ENCODE peak calls at places on chromosome 1, in ten cellular contexts. P, R, L, D, O, S, C, W, X and Q are unnamed samples.
A peak's percentile ranks its signal among the peaks of the same experiment; 100 is the strongest.

GRCh38 chr1:84862810-84863251 is 30.2 kb downstream of the LPAR3 start:
- DNase-seq in S (no peak), C (peak; percentile 36), L (no peak), X (no peak), O (no peak), R (peak; percentile 57), D (no peak), W (no peak), P (no peak), Q (no peak)

GRCh38 chr1:47772281-47772680 is 224.9 kb downstream of the TRABD2B start:
- DNase-seq in L (no peak), P (no peak), O (no peak), R (no peak), C (no peak), W (no peak), S (no peak), D (peak; percentile 29), X (no peak), Q (no peak)

GRCh38 chr1:244054247-244054923 is 3.3 kb downstream of the ZBTB18 start:
- DNase-seq in D (no peak), X (no peak), R (no peak), C (no peak), S (no peak), W (no peak), P (no peak), L (no peak), O (peak; percentile 44), Q (no peak)

GRCh38 chr1:240312872-240313271 is 221.2 kb downstream of the FMN2 start:
- DNase-seq in O (no peak), C (no peak), W (no peak), L (no peak), D (no peak), P (no peak), S (peak; percentile 71), R (no peak), X (no peak), Q (no peak)

GRCh38 chr1:241847540-241847795 is 536 bp upstream of the EXO1 start:
- DNase-seq in C (no peak), D (no peak), W (no peak), L (no peak), O (no peak), P (no peak), X (no peak), R (no peak), S (no peak), Q (no peak)

GRCh38 chr1:151584278-151584677 is 27.6 kb upstream of the SNX27 start:
- DNase-seq in O (no peak), P (no peak), W (peak; percentile 26), D (no peak), R (no peak), X (no peak), L (peak; percentile 14), C (no peak), S (no peak), Q (no peak)

GRCh38 chr1:203992440-203992839 is 80.5 kb upstream of the SOX13 start:
- DNase-seq in C (no peak), S (peak; percentile 63), D (no peak), R (no peak), W (peak; percentile 42), L (no peak), O (no peak), P (no peak), X (no peak), Q (peak; percentile 16)

GRCh38 chr1:44707959-44708831 is 22.8 kb downstream of the RNU5D-1 start:
- DNase-seq in R (peak; percentile 30), P (no peak), C (peak; percentile 21), W (peak; percentile 58), O (peak; percentile 46), X (no peak), S (peak; percentile 69), D (no peak), L (peak; percentile 39), Q (peak; percentile 79)

GRCh38 chr1:205348559-205349477 is 7.9 kb downstream of the KLHDC8A start:
- DNase-seq in C (no peak), O (peak; percentile 62), S (no peak), D (no peak), R (no peak), W (peak; percentile 72), L (no peak), P (no peak), X (no peak), Q (no peak)

GRCh38 chr1:56551691-56552090 is 27.7 kb downstream of the PLPP3 start:
- DNase-seq in R (no peak), X (no peak), P (no peak), O (no peak), D (no peak), S (no peak), C (no peak), L (no peak), W (no peak), Q (no peak)

GRCh38 chr1:159171254-159171687 is at the start of gene CADM3:
- DNase-seq in S (peak; percentile 59), X (peak; percentile 67), O (no peak), P (no peak), W (no peak), L (no peak), D (no peak), C (no peak), R (no peak), Q (no peak)

GRCh38 chr1:161013591-161014513 is 7.1 kb downstream of the F11R start:
- DNase-seq in X (peak; percentile 79), O (peak; percentile 58), C (peak; percentile 43), L (peak; percentile 95), P (peak; percentile 93), R (peak; percentile 81), D (peak; percentile 93), S (peak; percentile 97), W (peak; percentile 84), Q (no peak)

GRCh38 chr1:161739865-161740566 is 9.6 kb upstream of the DUSP12 start:
- DNase-seq in S (no peak), X (no peak), C (no peak), O (no peak), L (peak; percentile 26), P (peak; percentile 58), R (no peak), W (no peak), D (peak; percentile 54), Q (no peak)

GRCh38 chr1:174204697-174205308 is 45.5 kb downstream of the RABGAP1L start:
- DNase-seq in D (no peak), X (no peak), R (no peak), C (no peak), W (no peak), L (no peak), O (no peak), P (no peak), S (no peak), Q (no peak)

GRCh38 chr1:87956072-87956471 is 627.4 kb downstream of the LMO4 start:
- DNase-seq in X (no peak), C (no peak), R (no peak), O (peak; percentile 8), L (peak; percentile 33), P (no peak), S (peak; percentile 88), W (peak; percentile 98), D (no peak), Q (no peak)

GRCh38 chr1:190478193-190479007 is 736 bp upstream of the BRINP3 start:
- DNase-seq in W (peak; percentile 49), S (peak; percentile 45), L (no peak), P (no peak), R (no peak), D (no peak), C (no peak), X (no peak), O (peak; percentile 29), Q (peak; percentile 69)

GRCh38 chr1:150053911-150054310 is 13.7 kb upstream of the VPS45 start:
- DNase-seq in L (no peak), S (no peak), O (no peak), R (no peak), D (no peak), P (peak; percentile 55), C (no peak), W (no peak), X (no peak), Q (no peak)

GRCh38 chr1:7574121-7575040 is 196.7 kb upstream of the VAMP3 start:
- DNase-seq in D (peak; percentile 55), R (no peak), W (peak; percentile 54), O (no peak), X (no peak), L (peak; percentile 91), C (no peak), P (peak; percentile 29), S (no peak), Q (no peak)

GRCh38 chr1:41340655-41341364 is 20.4 kb upstream of the FOXO6 start:
- DNase-seq in S (no peak), L (no peak), P (no peak), W (no peak), R (no peak), C (no peak), O (no peak), D (no peak), X (no peak), Q (no peak)

GRCh38 chr1:91582431-91582921 is 81.8 kb downstream of the CDC7 start:
- DNase-seq in D (no peak), P (no peak), L (no peak), X (no peak), R (no peak), O (no peak), W (peak; percentile 99), C (no peak), S (peak; percentile 85), Q (no peak)

GRCh38 chr1:234486858-234487830 is 8.2 kb upstream of the TARBP1 start:
- DNase-seq in C (no peak), O (no peak), W (peak; percentile 65), L (peak; percentile 61), S (peak; percentile 91), P (no peak), D (no peak), R (no peak), X (no peak), Q (peak; percentile 17)

GRCh38 chr1:112808861-112809684 is 93.9 kb upstream of the PPM1J start:
- DNase-seq in C (peak; percentile 19), P (peak; percentile 57), O (peak; percentile 93), R (peak; percentile 57), X (peak; percentile 86), L (peak; percentile 70), W (peak; percentile 71), D (peak; percentile 80), S (peak; percentile 72), Q (peak; percentile 67)

GRCh38 chr1:233627376-233627775 is 13.5 kb downstream of the KCNK1 start:
- DNase-seq in R (peak; percentile 53), X (no peak), S (no peak), P (no peak), D (no peak), L (no peak), O (no peak), W (peak; percentile 50), C (peak; percentile 31), Q (no peak)

GRCh38 chr1:215891673-215892072 is 324.6 kb downstream of the KCTD3 start:
- DNase-seq in P (no peak), X (no peak), R (no peak), D (no peak), W (no peak), C (no peak), O (no peak), S (no peak), L (no peak), Q (no peak)

GRCh38 chr1:213985181-213986019 is 2.4 kb upstream of the PROX1 start:
- DNase-seq in C (no peak), P (no peak), L (no peak), X (no peak), R (no peak), D (no peak), S (no peak), O (peak; percentile 69), W (no peak), Q (no peak)

GRCh38 chr1:47534417-47534816 is 96.6 kb downstream of the FOXD2 start:
- DNase-seq in W (no peak), O (peak; percentile 54), X (no peak), S (no peak), D (no peak), R (no peak), C (no peak), L (no peak), P (no peak), Q (no peak)

GRCh38 chr1:161706483-161707347 is at the start of gene FCRLA:
- DNase-seq in R (no peak), D (no peak), O (no peak), P (no peak), S (peak; percentile 89), C (no peak), L (no peak), W (peak; percentile 98), X (no peak), Q (no peak)

GRCh38 chr1:243233908-243234307 is 21.2 kb downstream of the CEP170 start:
- DNase-seq in L (no peak), C (no peak), D (no peak), W (no peak), P (no peak), R (no peak), X (no peak), S (peak; percentile 64), O (no peak), Q (no peak)